ENCODE peak calls at places on chromosome 5, in five cellular contexts. H is memory B cell; Z is stimulated activated CD4-positive, alpha-beta T cell treated with anti-CD3 and anti-CD28 coated beads, Interleukin-2, amount 100 ng/mL, for 24 hours; W is right cardiac atrium; U is NCI-H1105 treated with DMSO at 0.1 percent for 48 hours. E is an unnamed sample.

GRCh38 chr5:172683696-172684464 is 42.8 kb downstream of the NEURL1B start:
- DNase-seq in H (no peak), Z (peak; percentile 69), U (no peak), W (no peak), E (no peak)

GRCh38 chr5:119275873-119276214 is 80.0 kb upstream of the TNFAIP8 start:
- DNase-seq in U (no peak), H (peak; percentile 49), W (no peak), Z (peak; percentile 63), E (no peak)

GRCh38 chr5:17359451-17359965 is 138.5 kb upstream of the TAF11L2 start:
- DNase-seq in Z (no peak), H (no peak), W (no peak), U (no peak), E (no peak)

GRCh38 chr5:8843766-8844165 is 702.1 kb downstream of the SEMA5A start:
- DNase-seq in W (no peak), H (no peak), U (no peak), Z (no peak), E (no peak)

GRCh38 chr5:144352318-144352717 is 181.6 kb downstream of the KCTD16 start:
- DNase-seq in U (no peak), Z (no peak), H (no peak), W (no peak), E (no peak)

GRCh38 chr5:128475693-128476092 is 62.4 kb downstream of the FBN2 start:
- DNase-seq in H (no peak), Z (no peak), U (no peak), W (no peak), E (no peak)

GRCh38 chr5:122152266-122152900 is 23.0 kb downstream of the ZNF474 start:
- DNase-seq in U (no peak), W (peak; percentile 11), Z (no peak), H (no peak), E (no peak)

GRCh38 chr5:12772276-12772675 is 868.0 kb upstream of the CTNND2 start:
- DNase-seq in Z (no peak), W (no peak), U (no peak), H (no peak), E (no peak)

GRCh38 chr5:178121450-178122276 is 8.3 kb downstream of the N4BP3 start:
- DNase-seq in Z (no peak), W (no peak), U (no peak), H (no peak), E (no peak)

GRCh38 chr5:109759304-109759703 is 69.6 kb downstream of the MAN2A1 start:
- DNase-seq in Z (no peak), H (no peak), U (no peak), W (no peak), E (no peak)

GRCh38 chr5:170357853-170358497 is 31.2 kb downstream of the KCNMB1 start:
- DNase-seq in Z (no peak), U (no peak), H (peak; percentile 18), W (peak; percentile 52), E (no peak)

GRCh38 chr5:148125641-148126040 is 42.7 kb upstream of the SPINK14 start:
- DNase-seq in W (no peak), H (no peak), Z (no peak), U (no peak), E (no peak)

GRCh38 chr5:27038476-27038875 is at the start of gene CDH9:
- DNase-seq in W (no peak), Z (no peak), H (no peak), U (no peak), E (no peak)

GRCh38 chr5:8827701-8828100 is 718.2 kb downstream of the SEMA5A start:
- DNase-seq in Z (no peak), W (no peak), U (no peak), H (no peak), E (no peak)

GRCh38 chr5:136560111-136560510 is 194.8 kb upstream of the TRPC7 start:
- DNase-seq in Z (no peak), U (no peak), W (no peak), H (no peak), E (no peak)

GRCh38 chr5:171445910-171446516 is 26.6 kb downstream of the FGF18 start:
- DNase-seq in U (no peak), W (peak; percentile 76), Z (no peak), H (no peak), E (no peak)

GRCh38 chr5:142492781-142493281 is 168.0 kb upstream of the SPRY4 start:
- DNase-seq in U (no peak), W (no peak), Z (no peak), H (no peak), E (no peak)

GRCh38 chr5:129021744-129022143 is 56.5 kb downstream of the SLC27A6 start:
- DNase-seq in U (no peak), H (no peak), Z (no peak), W (no peak), E (no peak)

GRCh38 chr5:23877847-23878246 is 370.4 kb downstream of the PRDM9 start:
- DNase-seq in W (no peak), H (no peak), U (no peak), Z (no peak), E (no peak)

GRCh38 chr5:142466195-142466951 is 141.6 kb upstream of the SPRY4 start:
- DNase-seq in U (no peak), H (no peak), W (no peak), Z (no peak), E (no peak)

GRCh38 chr5:91150189-91150588 is 232.9 kb downstream of the ARRDC3 start:
- DNase-seq in W (no peak), H (no peak), Z (no peak), U (no peak), E (no peak)

GRCh38 chr5:90528704-90529233 is 615 bp downstream of the LYSMD3 start:
- DNase-seq in W (no peak), U (no peak), Z (no peak), H (no peak), E (peak; percentile 2)

GRCh38 chr5:74630387-74631087 is 10.0 kb downstream of the ENC1 start:
- DNase-seq in Z (no peak), W (no peak), H (no peak), U (no peak), E (no peak)

GRCh38 chr5:176418251-176418650 is 1.9 kb upstream of the CLTB start:
- DNase-seq in H (no peak), U (no peak), Z (no peak), W (no peak), E (no peak)

GRCh38 chr5:144467795-144468194 is 297.1 kb downstream of the KCTD16 start:
- DNase-seq in Z (no peak), U (peak; percentile 54), W (no peak), H (no peak), E (no peak)

GRCh38 chr5:1901081-1901480 is 18.4 kb upstream of the IRX4 start:
- DNase-seq in Z (no peak), U (no peak), W (no peak), H (no peak), E (no peak)

GRCh38 chr5:176386491-176386890 is 1.9 kb downstream of the NOP16 start:
- DNase-seq in U (no peak), H (no peak), Z (no peak), W (no peak), E (no peak)

GRCh38 chr5:1163879-1164278 is 37.5 kb upstream of the SLC6A19 start:
- DNase-seq in Z (no peak), U (no peak), H (no peak), W (no peak), E (no peak)

GRCh38 chr5:139669681-139670368 is 21.7 kb downstream of the CXXC5 start:
- DNase-seq in Z (no peak), W (no peak), U (no peak), H (peak; percentile 67), E (peak; percentile 67)

GRCh38 chr5:103624035-103624461 is 61.5 kb upstream of the NUDT12 start:
- DNase-seq in U (no peak), H (no peak), W (no peak), Z (no peak), E (no peak)

GRCh38 chr5:14816374-14816998 is 55.1 kb downstream of the ANKH start:
- DNase-seq in H (no peak), Z (no peak), U (no peak), W (no peak), E (no peak)

GRCh38 chr5:115439639-115440038 is 104.9 kb downstream of the FEM1C start:
- DNase-seq in U (no peak), W (no peak), Z (no peak), H (no peak), E (no peak)

GRCh38 chr5:135891280-135891679 is 4.4 kb downstream of the IL9 start:
- DNase-seq in U (no peak), H (no peak), W (no peak), Z (no peak), E (no peak)

GRCh38 chr5:157132302-157132612 is 10.4 kb downstream of the MED7 start:
- DNase-seq in H (no peak), W (no peak), Z (no peak), U (no peak), E (no peak)